ENCODE peak calls at places on chromosome 5, in four cellular contexts. One of them, this sample, is unnamed.

GRCh38 chr5:95697781-95698681 is 15.2 kb upstream of the SPATA9 start:
- DNase-seq in activated T-cell treated with anti-CD3 and anti-CD28 coated beads for 1 hour: no peak
- DNase-seq in DMS153: no peak
- DNase-seq in WERI-Rb-1: no peak
- DNase-seq in this sample: no peak

GRCh38 chr5:38879091-38879460 is 33.3 kb downstream of the OSMR start:
- DNase-seq in DMS153: no peak
- DNase-seq in activated T-cell treated with anti-CD3 and anti-CD28 coated beads for 1 hour: no peak
- DNase-seq in WERI-Rb-1: no peak
- DNase-seq in this sample: no peak

GRCh38 chr5:33964132-33964531 is 20.4 kb downstream of the SLC45A2 start:
- DNase-seq in WERI-Rb-1: no peak
- DNase-seq in activated T-cell treated with anti-CD3 and anti-CD28 coated beads for 1 hour: no peak
- DNase-seq in DMS153: no peak
- DNase-seq in this sample: no peak

GRCh38 chr5:71932131-71932635 is 175.1 kb upstream of the MAP1B start:
- DNase-seq in WERI-Rb-1: no peak
- DNase-seq in activated T-cell treated with anti-CD3 and anti-CD28 coated beads for 1 hour: no peak
- DNase-seq in DMS153: no peak
- DNase-seq in this sample: no peak

GRCh38 chr5:76256116-76256889 is 146.8 kb upstream of the IQGAP2 start:
- DNase-seq in WERI-Rb-1: peak; percentile 71
- DNase-seq in activated T-cell treated with anti-CD3 and anti-CD28 coated beads for 1 hour: peak; percentile 38
- DNase-seq in DMS153: peak; percentile 31
- DNase-seq in this sample: peak; percentile 27

GRCh38 chr5:173547579-173547978 is 68.9 kb downstream of the BOD1 start:
- DNase-seq in WERI-Rb-1: no peak
- DNase-seq in activated T-cell treated with anti-CD3 and anti-CD28 coated beads for 1 hour: no peak
- DNase-seq in DMS153: no peak
- DNase-seq in this sample: no peak

GRCh38 chr5:136028782-136029742 is at the start of gene TGFBI:
- DNase-seq in WERI-Rb-1: peak; percentile 42
- DNase-seq in activated T-cell treated with anti-CD3 and anti-CD28 coated beads for 1 hour: no peak
- DNase-seq in DMS153: no peak
- DNase-seq in this sample: no peak

GRCh38 chr5:134139891-134140469 is 25.5 kb downstream of the TCF7 start:
- DNase-seq in WERI-Rb-1: peak; percentile 3
- DNase-seq in DMS153: no peak
- DNase-seq in activated T-cell treated with anti-CD3 and anti-CD28 coated beads for 1 hour: no peak
- DNase-seq in this sample: no peak

GRCh38 chr5:55226027-55226933 is 835 bp downstream of the MCIDAS start:
- DNase-seq in DMS153: peak; percentile 39
- DNase-seq in WERI-Rb-1: peak; percentile 92
- DNase-seq in activated T-cell treated with anti-CD3 and anti-CD28 coated beads for 1 hour: no peak
- DNase-seq in this sample: peak; percentile 66

GRCh38 chr5:90983148-90983547 is 400.0 kb downstream of the ARRDC3 start:
- DNase-seq in DMS153: no peak
- DNase-seq in activated T-cell treated with anti-CD3 and anti-CD28 coated beads for 1 hour: no peak
- DNase-seq in WERI-Rb-1: peak; percentile 51
- DNase-seq in this sample: no peak

GRCh38 chr5:103503065-103503464 is 59.5 kb downstream of the NUDT12 start:
- DNase-seq in activated T-cell treated with anti-CD3 and anti-CD28 coated beads for 1 hour: no peak
- DNase-seq in WERI-Rb-1: no peak
- DNase-seq in DMS153: no peak
- DNase-seq in this sample: no peak

GRCh38 chr5:169296456-169297220 is 4.3 kb downstream of the SLIT3 start:
- DNase-seq in DMS153: no peak
- DNase-seq in activated T-cell treated with anti-CD3 and anti-CD28 coated beads for 1 hour: no peak
- DNase-seq in WERI-Rb-1: no peak
- DNase-seq in this sample: peak; percentile 15

GRCh38 chr5:107367480-107367879 is 303.3 kb downstream of the EFNA5 start:
- DNase-seq in activated T-cell treated with anti-CD3 and anti-CD28 coated beads for 1 hour: no peak
- DNase-seq in DMS153: no peak
- DNase-seq in WERI-Rb-1: no peak
- DNase-seq in this sample: no peak

GRCh38 chr5:135950611-135951010 is 4.2 kb downstream of the LECT2 start:
- DNase-seq in WERI-Rb-1: no peak
- DNase-seq in activated T-cell treated with anti-CD3 and anti-CD28 coated beads for 1 hour: no peak
- DNase-seq in DMS153: no peak
- DNase-seq in this sample: no peak

GRCh38 chr5:139711852-139712171 is 63.7 kb downstream of the CXXC5 start:
- DNase-seq in DMS153: no peak
- DNase-seq in activated T-cell treated with anti-CD3 and anti-CD28 coated beads for 1 hour: no peak
- DNase-seq in WERI-Rb-1: no peak
- DNase-seq in this sample: no peak

This sample was measured in NCI-H2029 treated with DMSO at 0.1 percent for 48 hours.